ENCODE peak calls at places on chromosomes 12 and 14, in four cellular contexts. One of them, this sample, is unnamed.

GRCh38 chr12:10249690-10250455 is 37.2 kb downstream of the GABARAPL1 start:
- DNase-seq in fibroblast of the aortic adventitia: no peak
- DNase-seq in tibial nerve: no peak
- DNase-seq in GM23338: no peak
- DNase-seq in this sample: no peak

GRCh38 chr12:6278439-6279255 is 31.8 kb upstream of the PLEKHG6 start:
- DNase-seq in fibroblast of the aortic adventitia: peak; percentile 76
- DNase-seq in tibial nerve: peak; percentile 69
- DNase-seq in GM23338: peak; percentile 85
- DNase-seq in this sample: peak; percentile 95

GRCh38 chr12:54591001-54591591 is 2.6 kb upstream of the PPP1R1A start:
- DNase-seq in fibroblast of the aortic adventitia: peak; percentile 18
- DNase-seq in tibial nerve: no peak
- DNase-seq in GM23338: no peak
- DNase-seq in this sample: no peak

GRCh38 chr14:89336338-89336737 is 80.7 kb downstream of the FOXN3 start:
- DNase-seq in fibroblast of the aortic adventitia: no peak
- DNase-seq in tibial nerve: no peak
- DNase-seq in GM23338: peak; percentile 55
- DNase-seq in this sample: peak; percentile 60

GRCh38 chr14:70677324-70677723 is 35.6 kb downstream of the TTC9 start:
- DNase-seq in fibroblast of the aortic adventitia: no peak
- DNase-seq in tibial nerve: no peak
- DNase-seq in GM23338: no peak
- DNase-seq in this sample: no peak

GRCh38 chr14:73887704-73888459 is 1.2 kb downstream of the ZNF410 start:
- DNase-seq in fibroblast of the aortic adventitia: peak; percentile 4
- DNase-seq in tibial nerve: no peak
- DNase-seq in GM23338: no peak
- DNase-seq in this sample: no peak

GRCh38 chr12:7129647-7130536 is at the start of gene CLSTN3:
- DNase-seq in fibroblast of the aortic adventitia: peak; percentile 76
- DNase-seq in tibial nerve: peak; percentile 60
- DNase-seq in GM23338: peak; percentile 93
- DNase-seq in this sample: peak; percentile 89

GRCh38 chr12:56461235-56462159 is 6.9 kb upstream of the SPRYD4 start:
- DNase-seq in fibroblast of the aortic adventitia: peak; percentile 23
- DNase-seq in tibial nerve: no peak
- DNase-seq in GM23338: no peak
- DNase-seq in this sample: no peak

GRCh38 chr14:53306926-53307325 is 153.8 kb upstream of the DDHD1 start:
- DNase-seq in fibroblast of the aortic adventitia: peak; percentile 32
- DNase-seq in tibial nerve: no peak
- DNase-seq in GM23338: no peak
- DNase-seq in this sample: no peak

GRCh38 chr12:111687255-111687654 is 1.4 kb downstream of the ACAD10 start:
- DNase-seq in fibroblast of the aortic adventitia: no peak
- DNase-seq in tibial nerve: no peak
- DNase-seq in GM23338: peak; percentile 28
- DNase-seq in this sample: no peak

GRCh38 chr12:68259318-68259940 is 6.0 kb upstream of the IL22 start:
- DNase-seq in fibroblast of the aortic adventitia: peak; percentile 66
- DNase-seq in tibial nerve: no peak
- DNase-seq in GM23338: no peak
- DNase-seq in this sample: no peak

This sample was measured in B cell.